ENCODE peak calls at places on chromosomes 2 and 18, in four cellular contexts. Z is A549, H is K562, Q is HepG2. P is an unnamed sample.

GRCh38 chr2:234957533-234958135 is 5.8 kb downstream of the SH3BP4 start:
- DNase-seq in H (no peak), Q (no peak), Z (no peak), P (no peak)

GRCh38 chr18:59918320-59918755 is 18.5 kb downstream of the PMAIP1 start:
- DNase-seq in Z (peak; percentile 66), H (peak; percentile 39), Q (no peak), P (peak; percentile 44)

GRCh38 chr2:46643493-46643892 is 164.1 kb downstream of the TMEM247 start:
- DNase-seq in Q (no peak), Z (peak; percentile 83), H (peak; percentile 24), P (no peak)

GRCh38 chr2:232525796-232526195 is at the start of gene CHRND:
- DNase-seq in Z (no peak), H (no peak), Q (peak; percentile 23), P (no peak)

GRCh38 chr2:29703336-29703735 is 218.1 kb downstream of the ALK start:
- DNase-seq in H (no peak), Z (no peak), Q (no peak), P (no peak)

GRCh38 chr2:188024811-188025210 is 266.9 kb upstream of the GULP1 start:
- DNase-seq in Z (no peak), Q (no peak), H (no peak), P (no peak)

GRCh38 chr2:85578243-85579180 is 1.1 kb downstream of the VAMP8 start:
- DNase-seq in Q (no peak), H (peak; percentile 57), Z (no peak), P (no peak)

GRCh38 chr2:24594283-24594682 is 103.2 kb downstream of the NCOA1 start:
- DNase-seq in Z (no peak), H (no peak), Q (no peak), P (no peak)

GRCh38 chr2:46831037-46831868 is 84.4 kb downstream of the MCFD2 start:
- DNase-seq in H (no peak), Q (no peak), Z (no peak), P (no peak)

GRCh38 chr2:179422037-179422643 is 157.5 kb upstream of the SESTD1 start:
- DNase-seq in H (peak; percentile 15), Q (peak; percentile 75), Z (peak; percentile 66), P (peak; percentile 81)

GRCh38 chr2:99652862-99653261 is 163.0 kb upstream of the REV1 start:
- DNase-seq in Z (no peak), H (no peak), Q (no peak), P (no peak)

GRCh38 chr2:167492486-167492885 is 604.2 kb downstream of the XIRP2 start:
- DNase-seq in Q (no peak), Z (no peak), H (no peak), P (no peak)

GRCh38 chr2:165790461-165790860 is 3.6 kb downstream of the GALNT3 start:
- DNase-seq in Q (no peak), Z (no peak), H (no peak), P (no peak)

GRCh38 chr2:235453605-235454151 is 40.2 kb upstream of the AGAP1 start:
- DNase-seq in Z (no peak), H (no peak), Q (no peak), P (no peak)

GRCh38 chr2:209872675-209873074 is 101.0 kb downstream of the UNC80 start:
- DNase-seq in Q (peak; percentile 34), H (no peak), Z (peak; percentile 17), P (peak; percentile 31)

GRCh38 chr18:26133652-26134051 is at the start of gene PSMA8:
- DNase-seq in Z (no peak), Q (no peak), H (no peak), P (peak; percentile 63)

GRCh38 chr2:162297925-162298552 is 20.4 kb downstream of the IFIH1 start:
- DNase-seq in H (peak; percentile 28), Q (peak; percentile 83), Z (peak; percentile 75), P (peak; percentile 70)

GRCh38 chr2:105808418-105809098 is 63.8 kb downstream of the NCK2 start:
- DNase-seq in H (no peak), Z (no peak), Q (no peak), P (peak; percentile 36)

GRCh38 chr2:114368705-114369104 is 73.7 kb upstream of the DPP10 start:
- DNase-seq in Q (no peak), H (no peak), Z (peak; percentile 2), P (no peak)

GRCh38 chr2:127681288-127681771 is 6.0 kb upstream of the LIMS2 start:
- DNase-seq in Z (no peak), Q (no peak), H (no peak), P (no peak)

GRCh38 chr2:110732422-110733413 is at the start of gene ACOXL:
- DNase-seq in Z (no peak), H (peak; percentile 61), Q (no peak), P (peak; percentile 68)

GRCh38 chr2:48356701-48357322 is 173.1 kb upstream of the STON1 start:
- DNase-seq in Q (no peak), H (no peak), Z (no peak), P (no peak)

GRCh38 chr2:222950886-222951285 is 90.0 kb downstream of the ACSL3 start:
- DNase-seq in Q (no peak), Z (no peak), H (no peak), P (no peak)

GRCh38 chr2:65918760-65919187 is 486.4 kb upstream of the SPRED2 start:
- DNase-seq in H (no peak), Q (peak; percentile 76), Z (no peak), P (no peak)

GRCh38 chr2:105488198-105488757 is 89.4 kb upstream of the FHL2 start:
- DNase-seq in Q (no peak), H (no peak), Z (no peak), P (no peak)

GRCh38 chr2:9407363-9407811 is 15.9 kb downstream of the ITGB1BP1 start:
- DNase-seq in Q (no peak), Z (no peak), H (no peak), P (no peak)

GRCh38 chr2:140108706-140109472 is 1328.7 kb upstream of the NXPH2 start:
- DNase-seq in Q (no peak), Z (no peak), H (no peak), P (no peak)

GRCh38 chr2:118836411-118836930 is 11.0 kb downstream of the EN1 start:
- DNase-seq in H (no peak), Q (no peak), Z (no peak), P (no peak)

GRCh38 chr2:137957033-137957432 is 7.2 kb upstream of the HNMT start:
- DNase-seq in H (no peak), Q (peak; percentile 80), Z (no peak), P (no peak)

GRCh38 chr2:64606495-64607363 is 47.0 kb downstream of the SERTAD2 start:
- DNase-seq in H (peak; percentile 92), Z (peak; percentile 24), Q (peak; percentile 76), P (peak; percentile 77)

GRCh38 chr2:79980116-79980515 is 324.4 kb downstream of the LRRTM1 start:
- DNase-seq in H (no peak), Z (no peak), Q (no peak), P (no peak)

GRCh38 chr2:79984476-79984875 is 320.1 kb downstream of the LRRTM1 start:
- DNase-seq in Q (no peak), H (no peak), Z (no peak), P (no peak)

GRCh38 chr2:79980816-79981215 is 323.7 kb downstream of the LRRTM1 start:
- DNase-seq in Q (no peak), H (no peak), Z (no peak), P (no peak)

GRCh38 chr2:79981316-79981715 is 323.2 kb downstream of the LRRTM1 start:
- DNase-seq in H (no peak), Z (no peak), Q (no peak), P (no peak)

GRCh38 chr2:79982445-79982844 is 322.1 kb downstream of the LRRTM1 start:
- DNase-seq in H (peak; percentile 33), Z (peak; percentile 12), Q (peak; percentile 18), P (peak; percentile 36)
- TF ChIP-seq RNF2 in H (no peak), Z (no peak), Q (no peak), P (no peak)

GRCh38 chr2:36423619-36424120 is 68.1 kb downstream of the CRIM1 start:
- DNase-seq in Q (no peak), H (no peak), Z (no peak), P (no peak)

GRCh38 chr2:36416370-36417165 is 61.0 kb downstream of the CRIM1 start:
- DNase-seq in Z (no peak), H (no peak), Q (no peak), P (no peak)

GRCh38 chr2:36423172-36423571 is 67.6 kb downstream of the CRIM1 start:
- DNase-seq in H (no peak), Q (no peak), Z (no peak), P (no peak)

GRCh38 chr2:36415623-36416022 is 60.0 kb downstream of the CRIM1 start:
- DNase-seq in Q (no peak), H (no peak), Z (no peak), P (no peak)

GRCh38 chr2:36420569-36421164 is 65.1 kb downstream of the CRIM1 start:
- DNase-seq in H (no peak), Q (no peak), Z (no peak), P (no peak)
- TF ChIP-seq RNF2 in H (no peak), Q (no peak), Z (no peak), P (no peak)

DNA sequence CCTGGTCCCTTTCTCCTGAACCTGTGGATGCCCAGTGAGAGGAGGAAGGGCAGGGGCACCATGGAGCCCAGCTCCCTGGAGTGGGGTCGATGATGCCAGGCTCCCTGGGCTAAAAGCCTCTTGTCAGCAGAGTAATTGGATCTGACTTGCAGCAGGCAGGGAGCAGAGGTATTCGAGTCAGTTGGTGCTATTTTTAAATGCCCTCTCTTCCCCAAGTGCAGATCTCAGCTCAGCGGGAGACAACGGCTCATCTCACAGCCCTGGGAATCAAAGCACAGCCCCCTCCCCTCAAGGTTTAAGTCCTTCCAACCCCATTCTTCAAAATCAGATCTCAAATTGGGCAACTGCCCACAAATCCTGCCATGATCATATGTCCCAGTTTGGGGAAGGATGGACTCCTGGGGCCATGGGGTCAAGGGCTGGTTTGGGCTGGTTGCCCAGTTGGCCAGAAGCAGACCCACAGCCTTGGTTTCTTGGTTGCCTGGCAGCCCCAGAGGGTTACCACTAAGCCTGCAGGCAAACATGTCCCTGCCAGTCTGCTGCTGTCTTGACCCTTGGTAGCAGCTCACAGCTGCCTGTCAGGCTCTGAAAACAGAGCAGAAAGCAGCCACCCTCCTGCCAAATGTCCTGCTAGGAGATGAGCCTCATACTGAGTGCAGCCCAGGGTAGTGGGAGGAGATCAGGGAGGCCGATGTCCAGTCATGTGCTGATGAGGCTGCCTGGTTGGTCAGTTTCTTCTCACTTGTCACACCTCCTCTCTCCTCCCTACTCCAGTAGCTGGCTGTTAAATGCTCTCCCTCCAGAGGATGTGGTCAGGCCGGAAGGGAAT is 244.9 kb downstream of the LOXHD1 start:
- DNase-seq in Q (no peak), Z (no peak), H (no peak), P (no peak)
- TF ChIP-seq RNF2 in Q (no peak), Z (no peak), H (no peak), P (no peak)

GRCh38 chr2:3466966-3467365 is 52.4 kb downstream of the ADI1 start:
- DNase-seq in Z (no peak), Q (no peak), H (no peak), P (no peak)

GRCh38 chr2:3464401-3465005 is 54.8 kb downstream of the ADI1 start:
- DNase-seq in Z (no peak), H (no peak), Q (no peak), P (no peak)

GRCh38 chr2:3465328-3465727 is 54.0 kb downstream of the ADI1 start:
- DNase-seq in Q (no peak), H (no peak), Z (no peak), P (no peak)

GRCh38 chr2:3466482-3466863 is 52.9 kb downstream of the ADI1 start:
- DNase-seq in Z (no peak), H (no peak), Q (no peak), P (no peak)

GRCh38 chr2:3465844-3466481 is 53.4 kb downstream of the ADI1 start:
- DNase-seq in Z (peak; percentile 52), H (no peak), Q (peak; percentile 99), P (no peak)
- TF ChIP-seq RNF2 in Z (no peak), H (no peak), Q (no peak), P (no peak)

P was measured in H1.